ENCODE peak calls at places on chromosomes 16 and 17, in seven cellular contexts. One of them, this sample, is unnamed. For H3K9me3, the result is how much of the 10 kb centered on the place peaks cover.

GRCh38 chr16:22625948-22626347 is 115.3 kb downstream of the NPIPB5 start:
- DNase-seq in pancreas: no peak
- DNase-seq in AG04450: no peak
- DNase-seq in neural progenitor cell: no peak
- DNase-seq in kidney: no peak
- DNase-seq in fibroblast of lung: peak
- DNase-seq in vagina: no peak
- DNase-seq in this sample: no peak

GRCh38 chr16:56981729-56982271 is 7.6 kb upstream of the NLRC5 start:
- DNase-seq in pancreas: no peak
- DNase-seq in AG04450: no peak
- DNase-seq in neural progenitor cell: no peak
- DNase-seq in kidney: peak
- DNase-seq in fibroblast of lung: no peak
- DNase-seq in vagina: no peak
- DNase-seq in this sample: no peak

GRCh38 chr16:1816396-1817275 is 10.0 kb downstream of the HAGH start:
- DNase-seq in pancreas: no peak
- DNase-seq in AG04450: no peak
- DNase-seq in neural progenitor cell: no peak
- DNase-seq in kidney: no peak
- DNase-seq in fibroblast of lung: no peak
- DNase-seq in vagina: no peak
- DNase-seq in this sample: no peak

GRCh38 chr16:1546430-1546829 is 13.0 kb downstream of the TMEM204 start:
- DNase-seq in pancreas: no peak
- DNase-seq in AG04450: no peak
- DNase-seq in neural progenitor cell: no peak
- DNase-seq in kidney: no peak
- DNase-seq in fibroblast of lung: no peak
- DNase-seq in vagina: no peak
- DNase-seq in this sample: no peak

GRCh38 chr16:54484700-54485099 is 198.1 kb upstream of the IRX3 start:
- DNase-seq in pancreas: no peak
- DNase-seq in AG04450: no peak
- DNase-seq in neural progenitor cell: no peak
- DNase-seq in kidney: no peak
- DNase-seq in fibroblast of lung: no peak
- DNase-seq in vagina: no peak
- DNase-seq in this sample: no peak

GRCh38 chr16:73890524-73891500 is 405.8 kb upstream of the PSMD7 start:
- DNase-seq in pancreas: no peak
- DNase-seq in AG04450: no peak
- DNase-seq in neural progenitor cell: peak
- DNase-seq in kidney: no peak
- DNase-seq in fibroblast of lung: peak
- DNase-seq in vagina: no peak
- DNase-seq in this sample: no peak

GRCh38 chr16:85384831-85385462 is 228.2 kb upstream of the GSE1 start:
- DNase-seq in pancreas: peak
- DNase-seq in AG04450: no peak
- DNase-seq in neural progenitor cell: no peak
- DNase-seq in kidney: peak
- DNase-seq in fibroblast of lung: no peak
- DNase-seq in vagina: no peak
- DNase-seq in this sample: peak

GRCh38 chr17:39634384-39634871 is 2.5 kb upstream of the STARD3 start:
- DNase-seq in pancreas: no peak
- DNase-seq in AG04450: no peak
- DNase-seq in neural progenitor cell: peak
- DNase-seq in kidney: no peak
- DNase-seq in fibroblast of lung: no peak
- DNase-seq in vagina: no peak
- DNase-seq in this sample: no peak

GRCh38 chr16:47939690-47940089 is 216.1 kb downstream of the ABCC12 start:
- DNase-seq in pancreas: no peak
- DNase-seq in AG04450: no peak
- DNase-seq in neural progenitor cell: no peak
- DNase-seq in kidney: no peak
- DNase-seq in fibroblast of lung: no peak
- DNase-seq in vagina: no peak
- DNase-seq in this sample: no peak

GRCh38 chr17:8463089-8463488 is 27.4 kb downstream of the NDEL1 start:
- DNase-seq in pancreas: no peak
- DNase-seq in AG04450: no peak
- DNase-seq in neural progenitor cell: no peak
- DNase-seq in kidney: no peak
- DNase-seq in fibroblast of lung: no peak
- DNase-seq in vagina: no peak
- DNase-seq in this sample: no peak

GRCh38 chr17:40608061-40608581 is 39.5 kb downstream of the SMARCE1 start:
- DNase-seq in pancreas: no peak
- DNase-seq in AG04450: no peak
- DNase-seq in neural progenitor cell: no peak
- DNase-seq in kidney: no peak
- DNase-seq in fibroblast of lung: no peak
- DNase-seq in vagina: no peak
- DNase-seq in this sample: no peak

GRCh38 chr16:87017388-87018012 is 299.7 kb downstream of the C16orf95 start:
- DNase-seq in pancreas: no peak
- DNase-seq in AG04450: peak
- DNase-seq in neural progenitor cell: peak
- DNase-seq in kidney: no peak
- DNase-seq in fibroblast of lung: peak
- DNase-seq in vagina: no peak
- DNase-seq in this sample: no peak

GRCh38 chr16:69171325-69172095 is 15.5 kb upstream of the SNTB2 start:
- DNase-seq in pancreas: no peak
- DNase-seq in AG04450: peak
- DNase-seq in neural progenitor cell: no peak
- DNase-seq in kidney: no peak
- DNase-seq in fibroblast of lung: peak
- DNase-seq in vagina: no peak
- DNase-seq in this sample: no peak

GRCh38 chr16:77863250-77863649 is 74.9 kb downstream of the VAT1L start:
- DNase-seq in pancreas: no peak
- DNase-seq in AG04450: no peak
- DNase-seq in neural progenitor cell: no peak
- DNase-seq in kidney: no peak
- DNase-seq in fibroblast of lung: no peak
- DNase-seq in vagina: no peak
- DNase-seq in this sample: peak

GRCh38 chr17:20267459-20267842 is 199.9 kb downstream of the LGALS9B start:
- DNase-seq in pancreas: no peak
- DNase-seq in AG04450: no peak
- DNase-seq in neural progenitor cell: no peak
- DNase-seq in kidney: no peak
- DNase-seq in fibroblast of lung: peak
- DNase-seq in vagina: no peak
- DNase-seq in this sample: no peak

GRCh38 chr16:65660390-65660789 is 538.5 kb upstream of the CDH11 start:
- DNase-seq in pancreas: no peak
- DNase-seq in AG04450: no peak
- DNase-seq in neural progenitor cell: no peak
- DNase-seq in kidney: no peak
- DNase-seq in fibroblast of lung: peak
- DNase-seq in vagina: no peak
- DNase-seq in this sample: no peak

GRCh38 chr17:49210158-49211029 is at the start of the genes ABI3 and GNGT2:
- DNase-seq in pancreas: no peak
- DNase-seq in AG04450: no peak
- DNase-seq in neural progenitor cell: no peak
- DNase-seq in kidney: peak
- DNase-seq in fibroblast of lung: peak
- DNase-seq in vagina: no peak
- DNase-seq in this sample: peak

GRCh38 chr16:29790183-29790948 is at the start of gene KIF22:
- DNase-seq in pancreas: peak
- DNase-seq in AG04450: peak
- DNase-seq in neural progenitor cell: peak
- DNase-seq in kidney: peak
- DNase-seq in fibroblast of lung: peak
- DNase-seq in vagina: peak
- DNase-seq in this sample: peak

GRCh38 chr16:700684-701584 is 4.7 kb downstream of the FBXL16 start:
- DNase-seq in pancreas: no peak
- DNase-seq in AG04450: no peak
- DNase-seq in neural progenitor cell: peak
- DNase-seq in kidney: no peak
- DNase-seq in fibroblast of lung: no peak
- DNase-seq in vagina: no peak
- DNase-seq in this sample: no peak

GRCh38 chr16:87464691-87465300 is 28.0 kb downstream of the ZCCHC14 start:
- DNase-seq in pancreas: peak
- DNase-seq in AG04450: peak
- DNase-seq in neural progenitor cell: no peak
- DNase-seq in kidney: peak
- DNase-seq in fibroblast of lung: peak
- DNase-seq in vagina: peak
- DNase-seq in this sample: peak

GRCh38 chr16:78961464-78961863 is 639.1 kb downstream of the MAF start:
- DNase-seq in pancreas: no peak
- DNase-seq in AG04450: no peak
- DNase-seq in neural progenitor cell: no peak
- DNase-seq in kidney: no peak
- DNase-seq in fibroblast of lung: no peak
- DNase-seq in vagina: no peak
- DNase-seq in this sample: no peak

GRCh38 chr17:79425686-79426085 is 185.2 kb downstream of the RBFOX3 start:
- DNase-seq in pancreas: no peak
- DNase-seq in AG04450: no peak
- DNase-seq in neural progenitor cell: no peak
- DNase-seq in kidney: peak
- DNase-seq in fibroblast of lung: no peak
- DNase-seq in vagina: no peak
- DNase-seq in this sample: no peak

GRCh38 chr17:79423811-79424465 is 186.9 kb downstream of the RBFOX3 start:
- DNase-seq in pancreas: no peak
- DNase-seq in AG04450: no peak
- DNase-seq in neural progenitor cell: no peak
- DNase-seq in kidney: no peak
- DNase-seq in fibroblast of lung: no peak
- DNase-seq in vagina: no peak
- DNase-seq in this sample: no peak

GRCh38 chr17:79427621-79428539 is 183.0 kb downstream of the RBFOX3 start:
- DNase-seq in pancreas: no peak
- DNase-seq in AG04450: no peak
- DNase-seq in neural progenitor cell: no peak
- DNase-seq in kidney: no peak
- DNase-seq in fibroblast of lung: no peak
- DNase-seq in vagina: no peak
- DNase-seq in this sample: no peak

GRCh38 chr17:79422236-79422635 is 188.6 kb downstream of the RBFOX3 start:
- DNase-seq in pancreas: no peak
- DNase-seq in AG04450: no peak
- DNase-seq in neural progenitor cell: no peak
- DNase-seq in kidney: no peak
- DNase-seq in fibroblast of lung: no peak
- DNase-seq in vagina: no peak
- DNase-seq in this sample: no peak

GRCh38 chr17:79424471-79425185 is 186.2 kb downstream of the RBFOX3 start:
- DNase-seq in pancreas: no peak
- DNase-seq in AG04450: no peak
- DNase-seq in neural progenitor cell: no peak
- DNase-seq in kidney: peak
- DNase-seq in fibroblast of lung: no peak
- DNase-seq in vagina: no peak
- DNase-seq in this sample: no peak
- TF ChIP-seq CTCF in pancreas: no peak
- TF ChIP-seq CTCF in AG04450: no peak
- TF ChIP-seq CTCF in neural progenitor cell: no peak
- TF ChIP-seq CTCF in kidney: no peak
- TF ChIP-seq CTCF in fibroblast of lung: no peak
- TF ChIP-seq CTCF in vagina: no peak
- TF ChIP-seq CTCF in this sample: no peak

GRCh38 chr17:66580601-66581385 is 254.1 kb upstream of the CACNG5 start:
- DNase-seq in pancreas: no peak
- DNase-seq in AG04450: no peak
- DNase-seq in neural progenitor cell: no peak
- DNase-seq in kidney: peak
- DNase-seq in fibroblast of lung: no peak
- DNase-seq in vagina: no peak
- DNase-seq in this sample: no peak
- H3K4me3 ChIP-seq in pancreas: no peak
- H3K4me3 ChIP-seq in AG04450: no peak
- H3K4me3 ChIP-seq in neural progenitor cell: no peak
- H3K4me3 ChIP-seq in kidney: no peak
- H3K4me3 ChIP-seq in fibroblast of lung: no peak
- H3K4me3 ChIP-seq in vagina: no peak
- H3K4me3 ChIP-seq in this sample: no peak

DNA sequence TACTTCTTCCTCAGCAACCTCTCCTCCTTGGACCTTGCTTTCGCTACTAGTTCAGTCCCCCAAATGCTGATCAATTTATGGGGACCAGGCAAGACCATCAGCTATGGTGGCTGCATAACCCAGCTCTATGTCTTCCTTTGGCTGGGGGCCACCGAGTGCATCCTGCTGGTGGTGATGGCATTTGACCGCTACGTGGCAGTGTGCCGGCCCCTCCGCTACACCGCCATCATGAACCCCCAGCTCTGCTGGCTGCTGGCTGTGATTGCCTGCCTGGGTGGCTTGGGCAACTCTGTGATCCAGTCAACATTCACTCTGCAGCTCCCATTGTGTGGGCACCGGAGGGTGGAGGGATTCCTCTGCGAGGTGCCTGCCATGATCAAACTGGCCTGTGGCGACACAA is 429 bp downstream of the OR2C1 start:
- DNase-seq in pancreas: no peak
- DNase-seq in AG04450: no peak
- DNase-seq in neural progenitor cell: no peak
- DNase-seq in kidney: no peak
- DNase-seq in fibroblast of lung: no peak
- DNase-seq in vagina: no peak
- DNase-seq in this sample: no peak
- H3K9me3 ChIP-seq in pancreas: under half
- H3K9me3 ChIP-seq in AG04450: under half
- H3K9me3 ChIP-seq in neural progenitor cell: under half
- H3K9me3 ChIP-seq in kidney: under half
- H3K9me3 ChIP-seq in fibroblast of lung: under half
- H3K9me3 ChIP-seq in vagina: under half
- H3K9me3 ChIP-seq in this sample: under half

GRCh38 chr17:17063546-17064122 is 21.4 kb downstream of the MPRIP start:
- DNase-seq in pancreas: no peak
- DNase-seq in AG04450: no peak
- DNase-seq in neural progenitor cell: no peak
- DNase-seq in kidney: peak
- DNase-seq in fibroblast of lung: no peak
- DNase-seq in vagina: no peak
- DNase-seq in this sample: no peak

GRCh38 chr17:17061516-17061915 is 19.3 kb downstream of the MPRIP start:
- DNase-seq in pancreas: no peak
- DNase-seq in AG04450: no peak
- DNase-seq in neural progenitor cell: no peak
- DNase-seq in kidney: no peak
- DNase-seq in fibroblast of lung: no peak
- DNase-seq in vagina: no peak
- DNase-seq in this sample: no peak

GRCh38 chr17:17060930-17061329 is 18.7 kb downstream of the MPRIP start:
- DNase-seq in pancreas: no peak
- DNase-seq in AG04450: no peak
- DNase-seq in neural progenitor cell: no peak
- DNase-seq in kidney: no peak
- DNase-seq in fibroblast of lung: no peak
- DNase-seq in vagina: no peak
- DNase-seq in this sample: peak

GRCh38 chr17:17062866-17063265 is 20.6 kb downstream of the MPRIP start:
- DNase-seq in pancreas: no peak
- DNase-seq in AG04450: no peak
- DNase-seq in neural progenitor cell: no peak
- DNase-seq in kidney: peak
- DNase-seq in fibroblast of lung: no peak
- DNase-seq in vagina: no peak
- DNase-seq in this sample: no peak

GRCh38 chr17:17062356-17062755 is 20.1 kb downstream of the MPRIP start:
- DNase-seq in pancreas: no peak
- DNase-seq in AG04450: no peak
- DNase-seq in neural progenitor cell: no peak
- DNase-seq in kidney: peak
- DNase-seq in fibroblast of lung: no peak
- DNase-seq in vagina: no peak
- DNase-seq in this sample: no peak
- TF ChIP-seq CTCF in pancreas: no peak
- TF ChIP-seq CTCF in AG04450: no peak
- TF ChIP-seq CTCF in neural progenitor cell: no peak
- TF ChIP-seq CTCF in kidney: no peak
- TF ChIP-seq CTCF in fibroblast of lung: no peak
- TF ChIP-seq CTCF in vagina: no peak
- TF ChIP-seq CTCF in this sample: no peak